ENCODE peak calls at places on chromosomes 2 and 18, in five cellular contexts. One of them, this sample, is unnamed.

GRCh38 chr18:44130365-44130942 is 550.2 kb upstream of the SETBP1 start:
- DNase-seq in gastrocnemius medialis: no peak
- DNase-seq in BE2C: peak
- DNase-seq in heart left ventricle: no peak
- DNase-seq in MCF 10A: peak
- DNase-seq in this sample: no peak

GRCh38 chr18:47931707-47932103 is 1.2 kb upstream of the SMAD2 start:
- DNase-seq in gastrocnemius medialis: no peak
- DNase-seq in BE2C: peak
- DNase-seq in heart left ventricle: peak
- DNase-seq in MCF 10A: peak
- DNase-seq in this sample: no peak

GRCh38 chr2:219476605-219477578 is 21.8 kb upstream of the GMPPA start:
- DNase-seq in MCF 10A: no peak
- DNase-seq in heart left ventricle: no peak
- DNase-seq in gastrocnemius medialis: no peak
- DNase-seq in BE2C: peak
- DNase-seq in this sample: no peak

GRCh38 chr2:60294901-60295590 is 258.4 kb downstream of the BCL11A start:
- DNase-seq in gastrocnemius medialis: no peak
- DNase-seq in heart left ventricle: no peak
- DNase-seq in MCF 10A: no peak
- DNase-seq in BE2C: no peak
- DNase-seq in this sample: no peak

GRCh38 chr18:5073026-5073944 is 123.8 kb downstream of the AKAIN1 start:
- DNase-seq in heart left ventricle: peak
- DNase-seq in gastrocnemius medialis: no peak
- DNase-seq in BE2C: peak
- DNase-seq in MCF 10A: no peak
- DNase-seq in this sample: no peak

GRCh38 chr2:15359716-15360531 is 201.2 kb downstream of the NBAS start:
- DNase-seq in gastrocnemius medialis: no peak
- DNase-seq in BE2C: no peak
- DNase-seq in heart left ventricle: no peak
- DNase-seq in MCF 10A: peak
- DNase-seq in this sample: no peak

GRCh38 chr18:49055787-49056186 is 105.0 kb upstream of the SMAD7 start:
- DNase-seq in MCF 10A: peak
- DNase-seq in gastrocnemius medialis: peak
- DNase-seq in heart left ventricle: peak
- DNase-seq in BE2C: no peak
- DNase-seq in this sample: no peak

GRCh38 chr2:18771212-18771611 is 181.8 kb upstream of the NT5C1B start:
- DNase-seq in heart left ventricle: no peak
- DNase-seq in gastrocnemius medialis: no peak
- DNase-seq in MCF 10A: no peak
- DNase-seq in BE2C: no peak
- DNase-seq in this sample: no peak

GRCh38 chr2:119240311-119241204 is 16.9 kb downstream of the STEAP3 start:
- DNase-seq in heart left ventricle: peak
- DNase-seq in MCF 10A: peak
- DNase-seq in gastrocnemius medialis: peak
- DNase-seq in BE2C: peak
- DNase-seq in this sample: no peak

GRCh38 chr2:160270571-160271113 is 70.6 kb upstream of the ITGB6 start:
- DNase-seq in gastrocnemius medialis: peak
- DNase-seq in BE2C: peak
- DNase-seq in heart left ventricle: no peak
- DNase-seq in MCF 10A: no peak
- DNase-seq in this sample: no peak

GRCh38 chr2:162729469-162729868 is 109.1 kb downstream of the KCNH7 start:
- DNase-seq in BE2C: no peak
- DNase-seq in gastrocnemius medialis: no peak
- DNase-seq in MCF 10A: no peak
- DNase-seq in heart left ventricle: no peak
- DNase-seq in this sample: no peak

GRCh38 chr2:183951636-183952035 is 646.7 kb upstream of the ZNF804A start:
- DNase-seq in BE2C: no peak
- DNase-seq in MCF 10A: peak
- DNase-seq in heart left ventricle: no peak
- DNase-seq in gastrocnemius medialis: no peak
- DNase-seq in this sample: no peak

GRCh38 chr2:96856776-96857673 is 791 bp downstream of the ANKRD39 start:
- DNase-seq in MCF 10A: no peak
- DNase-seq in gastrocnemius medialis: peak
- DNase-seq in BE2C: no peak
- DNase-seq in heart left ventricle: peak
- DNase-seq in this sample: no peak

GRCh38 chr2:13681936-13682335 is 950.6 kb upstream of the LRATD1 start:
- DNase-seq in MCF 10A: peak
- DNase-seq in BE2C: no peak
- DNase-seq in heart left ventricle: no peak
- DNase-seq in gastrocnemius medialis: no peak
- DNase-seq in this sample: no peak

GRCh38 chr2:12504443-12504842 is 212.3 kb upstream of the TRIB2 start:
- DNase-seq in heart left ventricle: no peak
- DNase-seq in BE2C: no peak
- DNase-seq in MCF 10A: peak
- DNase-seq in gastrocnemius medialis: no peak
- DNase-seq in this sample: no peak

GRCh38 chr2:178553047-178553446 is 72.8 kb downstream of the PLEKHA3 start:
- DNase-seq in heart left ventricle: no peak
- DNase-seq in gastrocnemius medialis: no peak
- DNase-seq in MCF 10A: peak
- DNase-seq in BE2C: no peak
- DNase-seq in this sample: no peak

GRCh38 chr2:102753563-102754159 is 8.2 kb upstream of the TMEM182 start:
- DNase-seq in heart left ventricle: no peak
- DNase-seq in MCF 10A: peak
- DNase-seq in BE2C: peak
- DNase-seq in gastrocnemius medialis: peak
- DNase-seq in this sample: no peak

GRCh38 chr2:24891201-24891600 is 28.8 kb downstream of the ADCY3 start:
- DNase-seq in heart left ventricle: no peak
- DNase-seq in MCF 10A: no peak
- DNase-seq in gastrocnemius medialis: no peak
- DNase-seq in BE2C: no peak
- DNase-seq in this sample: no peak

GRCh38 chr2:37779611-37780010 is 108.2 kb upstream of the CDC42EP3 start:
- DNase-seq in MCF 10A: no peak
- DNase-seq in heart left ventricle: no peak
- DNase-seq in gastrocnemius medialis: no peak
- DNase-seq in BE2C: no peak
- DNase-seq in this sample: no peak

GRCh38 chr2:176521860-176522259 is 252.6 kb downstream of the MTX2 start:
- DNase-seq in BE2C: no peak
- DNase-seq in heart left ventricle: no peak
- DNase-seq in MCF 10A: no peak
- DNase-seq in gastrocnemius medialis: no peak
- DNase-seq in this sample: no peak

GRCh38 chr18:13216092-13216582 is 2.4 kb upstream of the LDLRAD4 start:
- DNase-seq in gastrocnemius medialis: peak
- DNase-seq in BE2C: peak
- DNase-seq in MCF 10A: peak
- DNase-seq in heart left ventricle: peak
- DNase-seq in this sample: no peak

GRCh38 chr18:50444539-50444938 is 69.7 kb downstream of the SKA1 start:
- DNase-seq in MCF 10A: no peak
- DNase-seq in BE2C: no peak
- DNase-seq in heart left ventricle: no peak
- DNase-seq in gastrocnemius medialis: no peak
- DNase-seq in this sample: no peak

GRCh38 chr2:230158468-230158867 is 61.3 kb downstream of the SP110 start:
- DNase-seq in heart left ventricle: no peak
- DNase-seq in gastrocnemius medialis: no peak
- DNase-seq in BE2C: no peak
- DNase-seq in MCF 10A: no peak
- DNase-seq in this sample: peak

DNA sequence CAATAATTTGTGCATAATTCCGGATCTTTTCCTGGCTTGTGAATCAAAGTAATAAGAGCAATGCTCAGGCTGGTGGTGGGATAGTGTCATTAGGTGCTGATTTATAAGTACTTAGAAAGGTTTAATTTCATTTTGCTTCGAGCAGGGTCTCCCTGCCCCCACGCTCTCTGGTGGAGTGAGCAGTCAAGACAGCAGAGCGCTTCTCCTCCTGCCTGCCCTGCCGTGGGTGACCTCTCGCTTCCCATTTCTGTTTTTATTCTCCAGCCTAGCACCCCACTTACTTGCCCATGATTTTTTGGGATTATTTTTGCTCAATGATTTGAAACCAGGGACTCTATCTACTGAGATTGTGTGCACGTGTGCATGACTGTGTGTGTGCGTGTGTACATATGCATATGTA is 7.0 kb downstream of the ASB18 start:
- DNase-seq in BE2C: no peak
- DNase-seq in MCF 10A: no peak
- DNase-seq in gastrocnemius medialis: no peak
- DNase-seq in heart left ventricle: no peak
- DNase-seq in this sample: peak
- TF ChIP-seq CTCF in BE2C: no peak
- TF ChIP-seq CTCF in MCF 10A: no peak
- TF ChIP-seq CTCF in gastrocnemius medialis: no peak
- TF ChIP-seq CTCF in heart left ventricle: no peak
- TF ChIP-seq CTCF in this sample: no peak

GRCh38 chr2:86027196-86027912 is 78.3 kb downstream of the POLR1A start:
- DNase-seq in BE2C: no peak
- DNase-seq in gastrocnemius medialis: no peak
- DNase-seq in heart left ventricle: no peak
- DNase-seq in MCF 10A: no peak
- DNase-seq in this sample: no peak

GRCh38 chr2:86025976-86026743 is 79.5 kb downstream of the POLR1A start:
- DNase-seq in heart left ventricle: no peak
- DNase-seq in BE2C: no peak
- DNase-seq in MCF 10A: no peak
- DNase-seq in gastrocnemius medialis: peak
- DNase-seq in this sample: no peak

GRCh38 chr2:86026744-86027065 is 79.0 kb downstream of the POLR1A start:
- DNase-seq in gastrocnemius medialis: no peak
- DNase-seq in BE2C: no peak
- DNase-seq in MCF 10A: no peak
- DNase-seq in heart left ventricle: no peak
- DNase-seq in this sample: no peak

GRCh38 chr2:86023366-86023712 is 82.3 kb downstream of the POLR1A start:
- DNase-seq in BE2C: no peak
- DNase-seq in heart left ventricle: no peak
- DNase-seq in MCF 10A: no peak
- DNase-seq in gastrocnemius medialis: no peak
- DNase-seq in this sample: no peak

DNA sequence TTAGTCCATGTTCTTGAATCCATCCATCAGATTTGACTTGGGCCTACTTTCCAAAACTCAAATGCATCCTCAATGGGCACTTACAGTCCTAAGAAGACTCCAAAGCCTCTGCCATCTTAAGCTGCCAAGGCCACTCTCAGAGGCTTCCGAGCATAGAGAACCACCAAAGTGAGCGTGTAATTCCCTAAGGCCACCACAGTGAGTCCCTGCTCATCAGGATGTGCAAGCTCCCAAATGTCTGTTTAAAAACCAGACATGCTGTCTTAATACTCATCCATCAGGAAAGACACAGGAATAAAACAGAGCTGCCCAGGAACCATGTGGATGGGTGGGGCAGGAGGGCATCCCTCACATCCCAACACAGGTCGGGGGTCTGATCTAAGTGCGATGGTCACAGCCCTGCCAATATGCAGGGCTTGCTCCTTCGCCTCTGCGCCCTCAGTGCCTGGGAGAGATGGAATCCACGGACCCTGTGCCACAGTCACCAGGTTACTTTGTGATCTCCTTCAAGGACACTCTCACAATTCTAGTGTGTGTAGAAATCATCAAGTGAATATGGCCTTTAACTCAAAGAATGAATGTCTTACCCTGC is 80.4 kb downstream of the POLR1A start:
- DNase-seq in gastrocnemius medialis: no peak
- DNase-seq in MCF 10A: no peak
- DNase-seq in heart left ventricle: no peak
- DNase-seq in BE2C: no peak
- DNase-seq in this sample: no peak
- TF ChIP-seq CTCF in gastrocnemius medialis: no peak
- TF ChIP-seq CTCF in MCF 10A: no peak
- TF ChIP-seq CTCF in heart left ventricle: no peak
- TF ChIP-seq CTCF in BE2C: no peak
- TF ChIP-seq CTCF in this sample: no peak

GRCh38 chr2:32532961-32533360 is 94.9 kb upstream of the TTC27 start:
- DNase-seq in heart left ventricle: no peak
- DNase-seq in MCF 10A: no peak
- DNase-seq in gastrocnemius medialis: no peak
- DNase-seq in BE2C: no peak
- DNase-seq in this sample: no peak
- TF ChIP-seq CTCF in heart left ventricle: no peak
- TF ChIP-seq CTCF in MCF 10A: no peak
- TF ChIP-seq CTCF in gastrocnemius medialis: no peak
- TF ChIP-seq CTCF in BE2C: no peak
- TF ChIP-seq CTCF in this sample: no peak

GRCh38 chr2:241219030-241219382 is 30.5 kb downstream of the ANO7 start:
- DNase-seq in BE2C: no peak
- DNase-seq in gastrocnemius medialis: no peak
- DNase-seq in heart left ventricle: no peak
- DNase-seq in MCF 10A: no peak
- DNase-seq in this sample: no peak
- TF ChIP-seq CTCF in BE2C: no peak
- TF ChIP-seq CTCF in gastrocnemius medialis: no peak
- TF ChIP-seq CTCF in heart left ventricle: no peak
- TF ChIP-seq CTCF in MCF 10A: no peak
- TF ChIP-seq CTCF in this sample: no peak

DNA sequence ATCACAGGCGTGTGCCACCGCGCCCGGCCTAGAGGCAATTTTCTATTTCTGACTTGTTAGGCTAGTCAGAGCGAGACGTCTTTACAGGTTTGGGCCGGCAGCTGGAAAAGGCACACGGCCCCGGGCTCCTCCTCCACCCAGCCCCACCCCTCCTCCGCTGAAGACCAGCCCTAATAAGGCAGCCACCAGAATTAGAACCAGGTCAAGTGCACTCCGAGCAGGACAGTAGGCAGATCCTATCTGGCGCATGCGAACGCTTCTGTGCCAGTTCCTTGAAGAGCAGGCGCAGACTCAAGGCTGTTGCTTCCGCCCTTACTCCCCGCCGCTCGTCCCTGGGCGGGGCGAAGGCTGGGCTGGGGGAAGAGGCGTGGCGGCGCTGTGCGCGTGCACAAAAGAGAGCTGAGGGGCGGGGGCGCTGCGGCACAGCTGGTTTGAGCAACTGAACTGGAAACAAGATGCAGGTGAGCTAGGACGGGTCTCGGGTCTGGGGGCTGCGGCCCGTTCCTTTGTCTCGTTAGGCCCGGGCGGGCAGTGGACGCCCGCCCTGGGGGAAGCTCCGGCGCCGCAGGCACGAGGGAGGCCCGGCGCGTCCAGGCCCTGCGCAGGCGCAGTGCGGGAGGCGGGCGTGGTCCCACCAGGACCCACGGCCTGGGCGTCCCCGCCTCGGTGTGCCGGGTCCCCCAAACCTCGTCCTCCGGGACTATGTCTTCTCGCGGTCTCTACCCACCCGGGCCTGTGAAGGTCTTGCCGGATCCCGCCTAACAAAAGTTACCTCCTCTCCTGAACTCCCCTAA is at the start of gene PDCL3:
- DNase-seq in gastrocnemius medialis: peak
- DNase-seq in MCF 10A: peak
- DNase-seq in BE2C: peak
- DNase-seq in heart left ventricle: peak
- DNase-seq in this sample: peak
- TF ChIP-seq CTCF in gastrocnemius medialis: peak
- TF ChIP-seq CTCF in MCF 10A: no peak
- TF ChIP-seq CTCF in BE2C: peak
- TF ChIP-seq CTCF in heart left ventricle: no peak
- TF ChIP-seq CTCF in this sample: peak

This sample was measured in osteocyte.